ENCODE peak calls at places on chromosomes 7 and 10, in five cellular contexts. One of them, this sample, is unnamed.
A peak's percentile ranks its signal among the peaks of the same experiment; 100 is the strongest.

GRCh38 chr10:110008518-110009339 is 945 bp downstream of the ADD3 start:
- DNase-seq in midbrain: peak; percentile 25
- DNase-seq in body of pancreas: peak; percentile 82
- DNase-seq in astrocyte: no peak
- DNase-seq in GM12892: no peak
- DNase-seq in this sample: no peak

GRCh38 chr7:113199841-113200240 is 81.5 kb upstream of the SMIM30 start:
- DNase-seq in astrocyte: peak; percentile 61
- DNase-seq in body of pancreas: no peak
- DNase-seq in midbrain: no peak
- DNase-seq in GM12892: no peak
- DNase-seq in this sample: no peak

GRCh38 chr7:29723599-29723998 is 82.7 kb upstream of the WIPF3 start:
- DNase-seq in GM12892: no peak
- DNase-seq in body of pancreas: no peak
- DNase-seq in midbrain: no peak
- DNase-seq in astrocyte: peak; percentile 73
- DNase-seq in this sample: no peak

GRCh38 chr10:30197186-30197585 is 137.8 kb upstream of the JCAD start:
- DNase-seq in astrocyte: no peak
- DNase-seq in GM12892: no peak
- DNase-seq in body of pancreas: no peak
- DNase-seq in midbrain: no peak
- DNase-seq in this sample: no peak

GRCh38 chr10:99560277-99561126 is 27.8 kb downstream of the NKX2-3 start:
- DNase-seq in astrocyte: no peak
- DNase-seq in midbrain: peak; percentile 32
- DNase-seq in GM12892: no peak
- DNase-seq in body of pancreas: peak; percentile 37
- DNase-seq in this sample: peak; percentile 50

GRCh38 chr7:122884186-122884585 is 2.1 kb downstream of the CADPS2 start:
- DNase-seq in body of pancreas: peak; percentile 20
- DNase-seq in midbrain: no peak
- DNase-seq in astrocyte: no peak
- DNase-seq in GM12892: no peak
- DNase-seq in this sample: no peak

GRCh38 chr7:131027287-131027773 is 293.3 kb upstream of the KLF14 start:
- DNase-seq in midbrain: peak; percentile 24
- DNase-seq in GM12892: no peak
- DNase-seq in body of pancreas: peak; percentile 36
- DNase-seq in astrocyte: peak; percentile 45
- DNase-seq in this sample: no peak

GRCh38 chr7:46282155-46282554 is 361.1 kb upstream of the IGFBP3 start:
- DNase-seq in GM12892: no peak
- DNase-seq in body of pancreas: no peak
- DNase-seq in astrocyte: no peak
- DNase-seq in midbrain: no peak
- DNase-seq in this sample: no peak

GRCh38 chr10:115001506-115002381 is 63.7 kb downstream of the TRUB1 start:
- DNase-seq in GM12892: peak; percentile 15
- DNase-seq in body of pancreas: peak; percentile 40
- DNase-seq in astrocyte: peak; percentile 25
- DNase-seq in midbrain: no peak
- DNase-seq in this sample: peak; percentile 36

GRCh38 chr7:985915-986741 is 3.1 kb downstream of the CYP2W1 start:
- DNase-seq in midbrain: no peak
- DNase-seq in GM12892: no peak
- DNase-seq in body of pancreas: peak; percentile 64
- DNase-seq in astrocyte: no peak
- DNase-seq in this sample: no peak